ENCODE peak calls at places on chromosomes 7 and 10, in seven cellular contexts. W is foreskin keratinocyte, Y is body of pancreas, S is astrocyte of the cerebellum, J is colonic mucosa, O is PC-9, Q is HFFc6. N is an unnamed sample.

GRCh38 chr7:32400676-32401075 is 89.5 kb downstream of the LSM5 start:
- DNase-seq in W (no peak), Y (no peak), S (no peak), J (no peak), O (no peak), Q (no peak), N (no peak)

GRCh38 chr10:123703195-123703790 is 37.1 kb downstream of the GPR26 start:
- DNase-seq in W (no peak), Y (no peak), S (no peak), J (no peak), O (no peak), Q (no peak), N (no peak)

GRCh38 chr7:92991190-92991589 is 126.6 kb downstream of the SAMD9 start:
- DNase-seq in W (no peak), Y (no peak), S (no peak), J (no peak), O (no peak), Q (no peak), N (no peak)

GRCh38 chr7:84701524-84702306 is 485.1 kb downstream of the SEMA3D start:
- DNase-seq in W (peak; percentile 24), Y (no peak), S (peak; percentile 96), J (peak; percentile 28), O (no peak), Q (peak; percentile 88), N (no peak)

GRCh38 chr7:914521-915194 is 38.3 kb downstream of the GET4 start:
- DNase-seq in W (no peak), Y (no peak), S (no peak), J (no peak), O (no peak), Q (no peak), N (no peak)

GRCh38 chr7:105600720-105601550 is 19.6 kb upstream of the EFCAB10 start:
- DNase-seq in W (peak; percentile 82), Y (no peak), S (no peak), J (no peak), O (peak; percentile 55), Q (no peak), N (no peak)

GRCh38 chr10:78892383-78893191 is 176.2 kb upstream of the ZMIZ1 start:
- DNase-seq in W (no peak), Y (no peak), S (no peak), J (peak; percentile 11), O (no peak), Q (no peak), N (peak; percentile 29)

GRCh38 chr10:130994191-130994590 is 317.3 kb downstream of the TCERG1L start:
- DNase-seq in W (peak; percentile 9), Y (peak; percentile 5), S (no peak), J (no peak), O (no peak), Q (no peak), N (no peak)

GRCh38 chr7:102393467-102393866 is 2.7 kb upstream of the PRKRIP1 start:
- DNase-seq in W (no peak), Y (no peak), S (no peak), J (no peak), O (peak; percentile 98), Q (no peak), N (no peak)

GRCh38 chr10:48306870-48307531 is 524 bp downstream of the MAPK8 start:
- DNase-seq in W (peak; percentile 7), Y (peak; percentile 63), S (no peak), J (peak; percentile 60), O (no peak), Q (peak; percentile 27), N (peak; percentile 83)

GRCh38 chr7:151008511-151009323 is 15.6 kb downstream of the ATG9B start:
- DNase-seq in W (peak; percentile 39), Y (peak; percentile 77), S (no peak), J (peak; percentile 71), O (peak; percentile 26), Q (no peak), N (no peak)

GRCh38 chr7:29119538-29119937 is 26.8 kb downstream of the CPVL start:
- DNase-seq in W (no peak), Y (no peak), S (no peak), J (no peak), O (no peak), Q (no peak), N (no peak)

GRCh38 chr10:89659185-89660131 is 14.4 kb upstream of the PANK1 start:
- DNase-seq in W (no peak), Y (no peak), S (peak; percentile 71), J (no peak), O (no peak), Q (peak; percentile 87), N (no peak)

GRCh38 chr7:115740043-115740442 is 290.5 kb downstream of the TFEC start:
- DNase-seq in W (no peak), Y (no peak), S (no peak), J (no peak), O (no peak), Q (no peak), N (no peak)

GRCh38 chr7:26861050-26861449 is 3.3 kb downstream of the SKAP2 start:
- DNase-seq in W (no peak), Y (no peak), S (no peak), J (no peak), O (no peak), Q (no peak), N (no peak)

GRCh38 chr10:1609596-1609995 is 127.7 kb downstream of the ADARB2 start:
- DNase-seq in W (no peak), Y (no peak), S (no peak), J (no peak), O (no peak), Q (no peak), N (peak; percentile 48)

GRCh38 chr10:59622320-59622901 is 87.2 kb downstream of the SLC16A9 start:
- DNase-seq in W (peak; percentile 60), Y (peak; percentile 38), S (peak; percentile 45), J (peak; percentile 60), O (no peak), Q (peak; percentile 49), N (no peak)

GRCh38 chr10:103659674-103660363 is 166.3 kb downstream of the NEURL1 start:
- DNase-seq in W (peak; percentile 48), Y (peak; percentile 63), S (peak; percentile 90), J (peak; percentile 65), O (peak; percentile 50), Q (peak; percentile 85), N (no peak)

GRCh38 chr7:33421384-33421783 is 292.0 kb downstream of the BBS9 start:
- DNase-seq in W (no peak), Y (no peak), S (no peak), J (no peak), O (no peak), Q (no peak), N (no peak)

GRCh38 chr7:149013876-149014275 is 14.4 kb downstream of the PDIA4 start:
- DNase-seq in W (no peak), Y (no peak), S (no peak), J (no peak), O (no peak), Q (no peak), N (no peak)

GRCh38 chr10:120402358-120402757 is 54.7 kb upstream of the PLPP4 start:
- DNase-seq in W (no peak), Y (no peak), S (no peak), J (no peak), O (no peak), Q (no peak), N (no peak)

GRCh38 chr10:3524086-3524960 is 260.7 kb downstream of the KLF6 start:
- DNase-seq in W (no peak), Y (no peak), S (no peak), J (peak; percentile 12), O (no peak), Q (no peak), N (no peak)

GRCh38 chr10:103850572-103850895 is 4.8 kb downstream of the SH3PXD2A start:
- DNase-seq in W (no peak), Y (no peak), S (no peak), J (peak; percentile 52), O (no peak), Q (no peak), N (no peak)

DNA sequence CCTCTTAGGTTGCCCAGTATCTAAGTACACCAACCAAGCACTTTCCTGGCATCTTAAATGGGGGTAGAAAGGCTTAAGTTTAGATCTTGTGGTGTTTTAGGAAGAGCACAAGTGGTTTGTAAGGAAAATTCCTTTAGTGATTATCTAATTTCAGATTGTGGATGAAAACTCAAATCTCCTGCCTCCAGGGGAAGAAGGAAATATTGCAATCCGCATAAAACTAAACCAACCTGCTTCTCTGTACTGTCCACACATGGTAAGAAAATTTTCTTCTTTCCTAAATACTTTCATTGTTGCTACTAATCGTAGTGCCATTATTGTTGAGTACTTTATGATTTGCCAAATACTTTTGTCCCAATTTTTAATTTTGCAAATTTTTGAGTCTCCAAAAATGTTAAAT is 31.1 kb downstream of the ACSM6 start:
- DNase-seq in W (no peak), Y (no peak), S (no peak), J (no peak), O (peak; percentile 74), Q (no peak), N (no peak)
- TF ChIP-seq CTCF in W (no peak), Y (no peak), S (peak; percentile 17), J (no peak), O (no peak), Q (no peak), N (peak; percentile 21)

GRCh38 chr10:93921338-93921737 is 27.6 kb downstream of the SLC35G1 start:
- DNase-seq in W (no peak), Y (peak; percentile 23), S (no peak), J (peak; percentile 35), O (no peak), Q (no peak), N (no peak)
- TF ChIP-seq CTCF in W (peak; percentile 41), Y (peak; percentile 18), S (no peak), J (peak; percentile 18), O (peak; percentile 52), Q (peak; percentile 74), N (peak; percentile 61)

DNA sequence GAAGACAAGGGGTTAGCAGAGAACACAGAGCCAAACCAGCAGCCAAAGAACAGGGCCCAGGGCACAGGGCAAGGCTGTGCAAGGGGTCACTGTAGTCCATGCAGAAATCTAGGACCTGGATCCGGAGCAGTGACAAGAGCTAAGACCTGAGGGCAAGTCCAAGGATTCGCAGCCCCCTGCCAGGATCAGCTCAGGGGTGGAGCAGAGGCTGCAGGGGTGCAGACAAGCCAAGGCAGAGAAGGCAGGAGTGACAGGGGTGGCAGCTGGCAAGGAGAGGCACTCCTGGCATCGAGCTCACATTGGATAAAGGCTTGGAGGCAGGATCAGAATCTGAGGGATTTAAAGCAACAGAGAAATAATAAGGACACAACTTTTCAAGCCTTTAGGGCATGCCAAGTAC is 80.7 kb upstream of the NANOS1 start:
- DNase-seq in W (no peak), Y (no peak), S (no peak), J (no peak), O (no peak), Q (no peak), N (peak; percentile 48)
- TF ChIP-seq CTCF in W (no peak), Y (no peak), S (no peak), J (no peak), O (no peak), Q (no peak), N (no peak)

DNA sequence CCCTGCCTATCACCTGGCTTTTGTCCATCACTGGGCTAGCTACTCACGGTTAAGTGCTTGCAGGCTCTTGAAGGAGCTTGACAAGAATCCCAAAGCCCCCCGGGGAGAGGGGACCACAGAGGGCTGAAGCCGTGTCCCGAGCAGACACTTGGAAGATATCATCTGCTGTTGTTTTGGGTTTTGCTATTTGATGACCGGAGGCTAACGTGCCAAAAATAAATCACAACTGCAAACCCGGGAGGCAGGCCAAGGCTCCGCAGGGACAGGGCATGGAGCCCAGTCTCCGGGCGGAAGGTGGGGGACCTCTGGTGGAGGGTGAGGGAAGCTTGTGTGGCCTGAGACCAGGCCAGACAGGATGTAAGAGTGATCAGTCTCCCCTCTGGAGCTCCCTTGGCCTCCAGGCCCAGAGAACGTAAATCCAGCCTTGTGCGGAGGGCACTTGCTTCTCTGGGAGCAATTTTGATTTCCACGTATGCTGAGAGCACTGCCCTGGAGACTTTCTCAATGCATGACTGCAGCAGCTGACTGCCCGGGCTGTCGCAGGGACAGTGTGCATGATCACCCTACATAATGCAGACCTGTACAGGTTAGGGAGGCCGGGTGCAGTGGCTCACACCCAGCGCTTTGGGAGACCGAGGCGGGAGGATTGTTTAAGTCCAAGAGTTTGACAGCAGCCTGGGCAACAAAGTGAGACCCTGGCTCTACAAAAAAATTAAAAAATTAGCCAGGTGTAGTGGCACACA is at the start of gene PHKG1:
- DNase-seq in W (peak; percentile 37), Y (peak; percentile 87), S (peak; percentile 87), J (peak; percentile 61), O (no peak), Q (peak; percentile 84), N (no peak)
- TF ChIP-seq CTCF in W (no peak), Y (peak; percentile 61), S (peak; percentile 63), J (peak; percentile 21), O (peak; percentile 40), Q (peak; percentile 81), N (peak; percentile 34)